ENCODE peak calls at places on chromosomes 12 and 14, in nine cellular contexts. H is germinal center; J is NAMALWA; B is AG20443; I is DMS153; Z is stimulated activated CD4-positive, alpha-beta T cell treated with anti-CD3 and anti-CD28 coated beads, Interleukin-1b, Interleukin-23, amount 100 ng/mL, for 48 hours; G is mesothelial cell of epicardium; O is RWPE1; E is NCI-H2029. Q is an unnamed sample.
A peak's percentile ranks its signal among the peaks of the same experiment; 100 is the strongest.

GRCh38 chr12:110271015-110271414 is 10.0 kb upstream of the ATP2A2 start:
- DNase-seq in G (no peak), B (no peak), I (no peak), Z (no peak), J (no peak), E (no peak), O (no peak), H (no peak), Q (no peak)

GRCh38 chr12:79690156-79690605 is 583 bp downstream of the PAWR start:
- DNase-seq in I (no peak), E (peak; percentile 10), G (peak; percentile 33), Z (peak; percentile 1), H (no peak), B (no peak), J (no peak), O (no peak), Q (peak; percentile 65)

GRCh38 chr12:45725631-45726593 is 3.6 kb upstream of the ARID2 start:
- DNase-seq in B (peak; percentile 15), I (no peak), J (peak; percentile 86), E (peak; percentile 13), G (no peak), H (peak; percentile 48), Z (no peak), O (peak; percentile 45), Q (peak; percentile 51)

GRCh38 chr14:89293349-89293916 is 123.6 kb downstream of the FOXN3 start:
- DNase-seq in H (no peak), J (no peak), B (no peak), Z (no peak), O (no peak), I (no peak), G (no peak), E (no peak), Q (no peak)

GRCh38 chr12:29103539-29103974 is 45.5 kb upstream of the FAR2 start:
- DNase-seq in I (no peak), G (no peak), H (no peak), Z (peak; percentile 47), B (no peak), O (no peak), J (no peak), E (no peak), Q (no peak)

GRCh38 chr14:64673748-64674147 is 30.5 kb upstream of the PLEKHG3 start:
- DNase-seq in Z (peak; percentile 9), I (no peak), B (peak; percentile 21), O (peak; percentile 28), E (no peak), H (no peak), G (no peak), J (no peak), Q (no peak)

GRCh38 chr12:110039085-110039807 is 9.1 kb downstream of the C12orf76 start:
- DNase-seq in I (peak; percentile 18), O (peak; percentile 88), E (peak; percentile 36), H (no peak), Z (no peak), G (no peak), J (no peak), B (peak; percentile 86), Q (peak; percentile 85)

GRCh38 chr12:15756822-15757221 is 32.4 kb downstream of the EPS8 start:
- DNase-seq in E (no peak), J (no peak), O (peak; percentile 18), Z (no peak), B (peak; percentile 37), H (no peak), G (no peak), I (no peak), Q (no peak)

GRCh38 chr12:69039881-69040280 is 106.9 kb upstream of the CPM start:
- DNase-seq in E (peak; percentile 71), H (no peak), G (no peak), B (no peak), O (no peak), Z (no peak), I (no peak), J (peak; percentile 6), Q (no peak)

GRCh38 chr12:96719671-96720362 is 187.2 kb upstream of the NEDD1 start:
- DNase-seq in Z (peak; percentile 3), H (peak; percentile 19), B (peak; percentile 41), J (peak; percentile 53), G (no peak), E (peak; percentile 80), I (peak; percentile 76), O (peak; percentile 18), Q (no peak)

GRCh38 chr14:57502581-57503254 is 9.1 kb upstream of the CCDC198 start:
- DNase-seq in H (no peak), I (no peak), E (no peak), Z (no peak), B (no peak), G (no peak), O (no peak), J (no peak), Q (no peak)

GRCh38 chr12:13222076-13222475 is 25.6 kb downstream of the EMP1 start:
- DNase-seq in H (no peak), Z (no peak), J (no peak), I (no peak), O (peak; percentile 52), G (no peak), B (peak; percentile 22), E (no peak), Q (no peak)

GRCh38 chr14:90453401-90453951 is 56.6 kb downstream of the CALM1 start:
- DNase-seq in B (no peak), J (no peak), H (no peak), O (no peak), Z (no peak), I (peak; percentile 17), G (no peak), E (peak; percentile 7), Q (no peak)

GRCh38 chr14:69324341-69324931 is 64.5 kb downstream of the GALNT16 start:
- DNase-seq in Z (no peak), J (no peak), H (no peak), B (no peak), G (no peak), O (no peak), I (no peak), E (no peak), Q (peak; percentile 14)

GRCh38 chr14:32722631-32723183 is 216.0 kb upstream of the NPAS3 start:
- DNase-seq in J (no peak), Z (no peak), E (no peak), G (no peak), O (no peak), I (no peak), H (no peak), B (no peak), Q (no peak)

GRCh38 chr14:93375673-93376156 is 28.7 kb downstream of the COX8C start:
- DNase-seq in O (no peak), G (no peak), J (peak; percentile 70), H (peak; percentile 53), E (no peak), I (no peak), B (no peak), Z (no peak), Q (no peak)

GRCh38 chr12:56833780-56834179 is 70.7 kb downstream of the HSD17B6 start:
- DNase-seq in H (no peak), Z (no peak), E (no peak), J (no peak), G (no peak), O (no peak), B (no peak), I (no peak), Q (no peak)

GRCh38 chr12:4134434-4134762 is 139.2 kb upstream of the CCND2 start:
- DNase-seq in O (no peak), J (no peak), Z (no peak), G (no peak), I (no peak), H (no peak), B (no peak), E (no peak), Q (no peak)

GRCh38 chr14:96167224-96168148 is 37.2 kb upstream of the BDKRB2 start:
- DNase-seq in I (peak; percentile 27), H (no peak), O (peak; percentile 72), E (no peak), G (no peak), B (peak; percentile 92), J (no peak), Z (no peak), Q (peak; percentile 31)

GRCh38 chr12:104094284-104094683 is 30.0 kb downstream of the HCFC2 start:
- DNase-seq in E (no peak), G (no peak), Z (no peak), J (no peak), O (no peak), B (no peak), H (no peak), I (no peak), Q (no peak)

GRCh38 chr12:115385141-115385540 is 701.2 kb upstream of the TBX3 start:
- DNase-seq in I (no peak), J (no peak), H (no peak), E (peak; percentile 28), B (no peak), Z (no peak), O (no peak), G (no peak), Q (no peak)

GRCh38 chr12:117118838-117119591 is 19.8 kb upstream of the TESC start:
- DNase-seq in E (no peak), I (no peak), H (no peak), G (no peak), J (no peak), Z (no peak), B (no peak), O (no peak), Q (peak; percentile 40)

GRCh38 chr14:23408307-23408630 is 196 bp upstream of the MYH6 start:
- DNase-seq in I (no peak), B (no peak), Z (no peak), H (no peak), J (no peak), O (no peak), G (no peak), E (no peak), Q (no peak)

GRCh38 chr14:76720382-76720813 is 40.9 kb upstream of the VASH1 start:
- DNase-seq in G (no peak), E (peak; percentile 3), O (peak; percentile 15), I (peak; percentile 29), J (no peak), H (no peak), Z (no peak), B (peak; percentile 30), Q (no peak)

GRCh38 chr12:132043216-132043615 is 93.5 kb downstream of the EP400 start:
- DNase-seq in G (no peak), Z (no peak), B (no peak), O (no peak), J (no peak), I (no peak), E (no peak), H (no peak), Q (no peak)

GRCh38 chr12:116220756-116221155 is 56.7 kb downstream of the MED13L start:
- DNase-seq in G (no peak), I (no peak), B (no peak), O (no peak), Z (no peak), E (no peak), J (no peak), H (no peak), Q (no peak)

GRCh38 chr12:109736552-109737108 is 23.0 kb downstream of the FAM222A start:
- DNase-seq in J (peak; percentile 22), O (peak; percentile 63), I (no peak), Z (no peak), E (no peak), B (peak; percentile 77), H (no peak), G (peak; percentile 47), Q (peak; percentile 84)

GRCh38 chr12:7190268-7191055 is 976 bp downstream of the PEX5 start:
- DNase-seq in B (peak; percentile 49), E (no peak), O (peak; percentile 10), Z (no peak), J (peak; percentile 70), G (no peak), H (peak; percentile 33), I (no peak), Q (peak; percentile 43)

GRCh38 chr14:24072881-24073877 is 1.8 kb downstream of the CPNE6 start:
- DNase-seq in B (no peak), Z (no peak), J (no peak), E (no peak), I (no peak), H (no peak), G (no peak), O (no peak), Q (no peak)

GRCh38 chr12:72966684-72967083 is 694.5 kb downstream of the TRHDE start:
- DNase-seq in E (no peak), G (no peak), O (no peak), H (no peak), Z (no peak), I (no peak), B (no peak), J (no peak), Q (no peak)

GRCh38 chr14:50333010-50333409 is 20.9 kb downstream of the DMAC2L start:
- DNase-seq in E (no peak), G (no peak), J (no peak), I (no peak), O (peak; percentile 44), B (peak; percentile 44), Z (no peak), H (no peak), Q (peak; percentile 14)

Q was measured in Caco-2.